ENCODE peak calls at places on chromosomes 2 and 18, in four cellular contexts. L is neural crest cell, F is BE2C, O is HCT116. E is an unnamed sample.

GRCh38 chr2:121898483-121898882 is 143.0 kb downstream of the TSN start:
- DNase-seq in L (no peak), O (no peak), F (no peak), E (no peak)

GRCh38 chr2:174681983-174682577 is 82.2 kb downstream of the CHRNA1 start:
- DNase-seq in F (peak; percentile 20), L (peak; percentile 26), O (no peak), E (peak; percentile 52)

GRCh38 chr2:197079832-197080555 is 153.5 kb upstream of the PGAP1 start:
- DNase-seq in O (no peak), L (no peak), F (peak; percentile 81), E (peak; percentile 66)

GRCh38 chr2:45278345-45279078 is 269.3 kb upstream of the SIX2 start:
- DNase-seq in F (no peak), O (no peak), L (no peak), E (no peak)

GRCh38 chr2:147399011-147399410 is 445.8 kb upstream of the ACVR2A start:
- DNase-seq in O (no peak), L (no peak), F (no peak), E (no peak)

GRCh38 chr2:162480067-162480466 is 136.1 kb downstream of the GCA start:
- DNase-seq in F (no peak), L (no peak), O (no peak), E (no peak)

GRCh38 chr18:48161201-48161910 is 230.9 kb upstream of the SMAD2 start:
- DNase-seq in L (peak; percentile 79), O (no peak), F (peak; percentile 76), E (peak; percentile 92)

GRCh38 chr18:2853926-2854664 is 7.3 kb downstream of the EMILIN2 start:
- DNase-seq in F (no peak), O (no peak), L (no peak), E (no peak)

DNA sequence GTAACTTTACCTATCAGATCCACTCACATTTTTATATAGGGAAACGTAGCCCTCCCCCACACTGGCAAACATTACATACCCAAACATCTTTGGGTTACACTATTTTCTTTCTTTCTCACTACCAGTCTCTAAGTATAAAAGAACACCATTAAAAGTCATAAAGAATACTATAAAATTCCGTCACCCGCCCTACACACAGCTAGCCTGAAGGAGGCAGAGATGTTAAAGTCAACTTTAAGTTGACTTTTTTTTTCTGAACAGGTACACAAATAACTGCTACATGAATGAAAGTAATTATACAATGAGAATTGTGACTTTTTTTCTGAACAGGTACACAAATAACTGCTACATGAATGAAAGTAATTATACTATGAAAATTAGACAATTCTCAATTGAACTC is 628.3 kb downstream of the NUP35 start:
- DNase-seq in L (no peak), F (no peak), O (no peak), E (no peak)
- TF ChIP-seq CTCF in L (peak; percentile 21), F (no peak), O (no peak), E (no peak)

GRCh38 chr2:740446-741293 is 63.5 kb upstream of the TMEM18 start:
- DNase-seq in L (peak; percentile 88), O (peak; percentile 91), F (peak; percentile 95), E (peak; percentile 94)
- TF ChIP-seq CTCF in L (no peak), O (no peak), F (no peak), E (no peak)

GRCh38 chr2:54254180-54254579 is 1.8 kb downstream of the TSPYL6 start:
- DNase-seq in L (no peak), F (no peak), O (no peak), E (no peak)
- TF ChIP-seq CTCF in L (no peak), F (peak; percentile 12), O (no peak), E (no peak)

GRCh38 chr2:192197387-192197786 is 2.7 kb upstream of the TMEFF2 start:
- DNase-seq in L (no peak), F (no peak), O (no peak), E (no peak)
- TF ChIP-seq CTCF in L (peak; percentile 24), F (peak; percentile 45), O (peak; percentile 25), E (no peak)

GRCh38 chr2:31823558-31823957 is 187.2 kb downstream of the MEMO1 start:
- DNase-seq in F (no peak), O (no peak), L (no peak), E (no peak)

GRCh38 chr2:31822587-31822986 is 188.2 kb downstream of the MEMO1 start:
- DNase-seq in F (no peak), O (no peak), L (no peak), E (no peak)
- TF ChIP-seq CTCF in F (no peak), O (no peak), L (no peak), E (no peak)

GRCh38 chr2:10864888-10865551 is 46.7 kb upstream of the KCNF1 start:
- DNase-seq in F (no peak), L (no peak), O (no peak), E (no peak)
- TF ChIP-seq CTCF in F (peak; percentile 28), L (peak; percentile 33), O (peak; percentile 33), E (peak; percentile 40)

GRCh38 chr2:155427470-155427869 is 729.0 kb downstream of the KCNJ3 start:
- DNase-seq in F (no peak), O (no peak), L (no peak), E (no peak)

DNA sequence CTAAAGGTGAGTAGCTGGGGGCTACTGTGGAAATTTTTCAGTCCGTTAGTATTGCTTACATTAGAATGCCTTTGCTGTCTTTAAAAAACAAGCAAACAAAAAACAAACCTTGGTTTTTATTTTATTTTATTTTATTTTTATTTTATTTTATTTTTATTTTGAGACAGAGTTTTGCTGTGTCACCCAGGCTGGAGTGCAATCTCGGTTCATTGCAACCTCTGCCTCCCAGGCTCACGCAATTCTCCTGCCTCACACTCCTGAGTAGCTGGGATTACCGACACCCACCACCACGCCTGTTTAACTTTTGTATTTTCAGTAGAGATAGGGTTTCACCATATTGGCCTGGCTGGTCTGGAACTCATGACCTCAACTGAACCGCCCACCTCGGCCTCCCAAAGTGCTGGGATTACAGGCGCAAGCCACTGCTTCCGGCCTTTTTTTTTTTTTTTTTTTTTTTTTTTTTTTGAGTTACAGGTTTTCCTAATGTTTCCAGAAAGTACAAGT is 732.6 kb downstream of the KCNJ3 start:
- DNase-seq in F (no peak), O (no peak), L (no peak), E (no peak)
- TF ChIP-seq CTCF in F (no peak), O (no peak), L (no peak), E (no peak)

GRCh38 chr18:7196421-7196820 is 34.5 kb upstream of the LRRC30 start:
- DNase-seq in F (no peak), L (no peak), O (no peak), E (no peak)
- TF ChIP-seq CTCF in F (no peak), L (no peak), O (no peak), E (no peak)

E was measured in glutamatergic neuron.